ENCODE peak calls at places on chromosomes 1 and 21, in ten cellular contexts. L, S, P, A, Q, M, J, Z, N and Y are unnamed samples.

GRCh38 chr1:32859915-32860314 is 10.8 kb downstream of the FNDC5 start:
- DNase-seq in Q (no peak), Z (no peak), L (no peak), M (no peak), S (no peak), A (no peak), P (no peak), J (no peak), N (no peak), Y (no peak)

GRCh38 chr1:209257021-209257420 is 326.5 kb upstream of the CAMK1G start:
- DNase-seq in J (no peak), Z (no peak), N (no peak), S (no peak), L (no peak), A (no peak), M (no peak), Q (no peak), P (no peak), Y (no peak)

GRCh38 chr1:1280782-1281481 is 696 bp downstream of the SCNN1D start:
- DNase-seq in A (no peak), S (no peak), N (no peak), L (no peak), Z (no peak), P (no peak), J (no peak), M (no peak), Q (no peak), Y (no peak)

GRCh38 chr1:195076682-195077081 is 1531.6 kb downstream of the KCNT2 start:
- DNase-seq in P (no peak), L (no peak), Q (no peak), N (no peak), S (no peak), Z (no peak), M (no peak), J (no peak), A (no peak), Y (no peak)

GRCh38 chr1:40308036-40308727 is 8.9 kb downstream of the COL9A2 start:
- DNase-seq in N (no peak), J (peak; percentile 46), S (no peak), P (peak; percentile 39), Q (no peak), L (no peak), M (peak; percentile 83), A (no peak), Z (no peak), Y (no peak)

GRCh38 chr1:56447732-56448276 is 131.6 kb downstream of the PLPP3 start:
- DNase-seq in P (no peak), Q (no peak), J (no peak), S (no peak), N (no peak), A (no peak), Z (no peak), L (no peak), M (no peak), Y (no peak)

GRCh38 chr21:44006656-44007055 is 5.5 kb upstream of the TRAPPC10 start:
- DNase-seq in Z (no peak), Q (no peak), S (peak; percentile 84), M (no peak), A (no peak), N (no peak), L (peak; percentile 75), P (no peak), J (no peak), Y (no peak)

GRCh38 chr1:63602629-63603028 is 9.4 kb downstream of the PGM1 start:
- DNase-seq in Z (no peak), S (no peak), P (no peak), M (no peak), L (no peak), Q (no peak), J (no peak), A (no peak), N (no peak), Y (no peak)

GRCh38 chr1:61403863-61404615 is 320.9 kb downstream of the TM2D1 start:
- DNase-seq in J (no peak), Z (no peak), N (no peak), S (no peak), M (no peak), Q (no peak), A (no peak), P (no peak), L (no peak), Y (no peak)

GRCh38 chr1:27856561-27857343 is 15.6 kb upstream of the THEMIS2 start:
- DNase-seq in Z (no peak), S (no peak), Q (no peak), L (no peak), M (no peak), A (no peak), J (no peak), P (no peak), N (no peak), Y (no peak)

GRCh38 chr1:163796394-163796821 is 474.7 kb downstream of the NUF2 start:
- DNase-seq in N (no peak), A (no peak), M (no peak), J (no peak), Z (no peak), P (no peak), S (peak; percentile 17), L (peak; percentile 38), Q (no peak), Y (peak; percentile 22)

GRCh38 chr1:84570436-84571149 is 3.6 kb downstream of the CTBS start:
- DNase-seq in A (no peak), P (no peak), Z (no peak), M (no peak), N (no peak), J (no peak), S (no peak), L (peak; percentile 54), Q (no peak), Y (no peak)

GRCh38 chr1:33008051-33008914 is 28.4 kb downstream of the AK2 start:
- DNase-seq in Z (peak; percentile 90), N (peak; percentile 67), M (no peak), Q (no peak), A (no peak), J (no peak), L (peak; percentile 24), P (no peak), S (peak; percentile 25), Y (peak; percentile 88)

GRCh38 chr1:53115403-53116306 is 26.8 kb downstream of the SLC1A7 start:
- DNase-seq in M (no peak), L (no peak), N (no peak), S (peak; percentile 45), J (no peak), Z (no peak), A (no peak), P (no peak), Q (no peak), Y (no peak)

GRCh38 chr1:108816049-108816882 is 40.6 kb downstream of the AKNAD1 start:
- DNase-seq in Q (no peak), Z (no peak), P (peak; percentile 77), A (no peak), L (peak; percentile 96), N (peak; percentile 72), M (peak; percentile 83), J (peak; percentile 75), S (peak; percentile 92), Y (no peak)

GRCh38 chr1:224067621-224068457 is 46.1 kb upstream of the FBXO28 start:
- DNase-seq in L (peak; percentile 87), J (no peak), Z (no peak), N (no peak), M (no peak), P (no peak), S (peak; percentile 66), Q (no peak), A (no peak), Y (no peak)